ENCODE peak calls at places on chromosome 12, in eight cellular contexts. X is CD8-positive, alpha-beta memory T cell; U is cardiac muscle cell; T is NT2/D1; D is A549; E is NB4; H is astrocyte of the spinal cord; C is endothelial cell of umbilical vein. R is an unnamed sample.

GRCh38 chr12:2801044-2801783 is 6.4 kb downstream of the FKBP4 start:
- DNase-seq in H (no peak), D (no peak), E (no peak), X (no peak), U (no peak), T (no peak), C (no peak), R (no peak)

GRCh38 chr12:94616217-94616729 is 34.1 kb downstream of the TMCC3 start:
- DNase-seq in H (no peak), T (no peak), X (no peak), U (peak; percentile 51), D (peak; percentile 65), C (peak; percentile 25), E (peak; percentile 15), R (no peak)

GRCh38 chr12:44873898-44874297 is 2.2 kb downstream of the NELL2 start:
- DNase-seq in X (no peak), U (peak; percentile 2), T (no peak), C (no peak), E (peak; percentile 9), H (peak; percentile 29), D (no peak), R (no peak)

GRCh38 chr12:32264995-32265394 is 134.4 kb upstream of the FGD4 start:
- DNase-seq in U (no peak), C (peak; percentile 86), H (no peak), T (no peak), E (peak; percentile 23), X (no peak), D (no peak), R (no peak)

GRCh38 chr12:6377667-6377994 is 2.3 kb upstream of the SCNN1A start:
- DNase-seq in H (no peak), X (no peak), C (no peak), T (no peak), E (no peak), U (no peak), D (no peak), R (peak; percentile 89)

GRCh38 chr12:24172773-24173447 is 223.4 kb upstream of the SOX5 start:
- DNase-seq in H (no peak), T (no peak), E (no peak), D (no peak), X (no peak), U (no peak), C (no peak), R (no peak)

GRCh38 chr12:92717202-92717601 is 14.4 kb downstream of the PLEKHG7 start:
- DNase-seq in H (peak; percentile 24), T (no peak), U (no peak), X (no peak), D (no peak), C (peak; percentile 64), E (peak; percentile 90), R (no peak)

GRCh38 chr12:63846249-63846967 is 1.9 kb downstream of the SRGAP1 start:
- DNase-seq in X (no peak), T (no peak), H (peak; percentile 36), E (no peak), U (no peak), C (peak; percentile 45), D (no peak), R (no peak)

GRCh38 chr12:111171832-111172231 is 197.1 kb downstream of the PHETA1 start:
- DNase-seq in D (no peak), T (no peak), H (no peak), E (no peak), U (no peak), C (no peak), X (no peak), R (no peak)

GRCh38 chr12:38664661-38665269 is 240.6 kb downstream of the CPNE8 start:
- DNase-seq in X (no peak), H (no peak), D (no peak), E (peak; percentile 25), U (peak; percentile 34), C (peak; percentile 59), T (peak; percentile 36), R (no peak)

GRCh38 chr12:48489012-48489411 is 6.7 kb downstream of the C12orf54 start:
- DNase-seq in E (no peak), H (peak; percentile 1), C (no peak), U (no peak), D (no peak), T (no peak), X (no peak), R (no peak)

GRCh38 chr12:117685115-117685926 is 283.5 kb downstream of the KSR2 start:
- DNase-seq in U (peak; percentile 39), C (peak; percentile 97), E (peak; percentile 36), X (no peak), D (peak; percentile 95), T (peak; percentile 80), H (peak; percentile 83), R (no peak)

GRCh38 chr12:79046021-79046420 is 181.4 kb downstream of the SYT1 start:
- DNase-seq in X (no peak), C (no peak), E (no peak), H (no peak), U (no peak), T (no peak), D (no peak), R (no peak)

GRCh38 chr12:121033625-121034349 is 5.3 kb downstream of the OASL start:
- DNase-seq in X (peak; percentile 82), U (no peak), D (peak; percentile 42), T (no peak), C (no peak), H (peak; percentile 40), E (peak; percentile 70), R (no peak)

GRCh38 chr12:128606970-128607369 is 216.8 kb downstream of the SLC15A4 start:
- DNase-seq in H (no peak), U (no peak), C (no peak), E (no peak), T (no peak), D (no peak), X (no peak), R (no peak)
- H3K4me3 ChIP-seq in H (no peak overlapping the region), U (no peak overlapping the region), C (no peak overlapping the region), E (no peak overlapping the region), T (no peak overlapping the region), D (no peak overlapping the region), X (no peak overlapping the region), R (no peak overlapping the region)

GRCh38 chr12:108629824-108630476 is 3.7 kb downstream of the SELPLG start:
- DNase-seq in U (no peak), C (peak; percentile 70), E (peak; percentile 70), D (no peak), T (no peak), H (peak; percentile 75), X (peak; percentile 80), R (peak; percentile 78)

GRCh38 chr12:108633081-108633533 is 587 bp downstream of the SELPLG start:
- DNase-seq in X (no peak), U (no peak), E (no peak), H (no peak), C (no peak), T (no peak), D (no peak), R (no peak)

GRCh38 chr12:108629156-108629555 is 4.5 kb downstream of the SELPLG start:
- DNase-seq in D (no peak), U (no peak), E (no peak), T (no peak), C (no peak), X (no peak), H (no peak), R (no peak)

GRCh38 chr12:108633534-108634224 is at the start of gene SELPLG:
- DNase-seq in D (no peak), U (no peak), E (peak; percentile 98), X (peak; percentile 95), T (no peak), H (no peak), C (no peak), R (peak; percentile 94)

DNA sequence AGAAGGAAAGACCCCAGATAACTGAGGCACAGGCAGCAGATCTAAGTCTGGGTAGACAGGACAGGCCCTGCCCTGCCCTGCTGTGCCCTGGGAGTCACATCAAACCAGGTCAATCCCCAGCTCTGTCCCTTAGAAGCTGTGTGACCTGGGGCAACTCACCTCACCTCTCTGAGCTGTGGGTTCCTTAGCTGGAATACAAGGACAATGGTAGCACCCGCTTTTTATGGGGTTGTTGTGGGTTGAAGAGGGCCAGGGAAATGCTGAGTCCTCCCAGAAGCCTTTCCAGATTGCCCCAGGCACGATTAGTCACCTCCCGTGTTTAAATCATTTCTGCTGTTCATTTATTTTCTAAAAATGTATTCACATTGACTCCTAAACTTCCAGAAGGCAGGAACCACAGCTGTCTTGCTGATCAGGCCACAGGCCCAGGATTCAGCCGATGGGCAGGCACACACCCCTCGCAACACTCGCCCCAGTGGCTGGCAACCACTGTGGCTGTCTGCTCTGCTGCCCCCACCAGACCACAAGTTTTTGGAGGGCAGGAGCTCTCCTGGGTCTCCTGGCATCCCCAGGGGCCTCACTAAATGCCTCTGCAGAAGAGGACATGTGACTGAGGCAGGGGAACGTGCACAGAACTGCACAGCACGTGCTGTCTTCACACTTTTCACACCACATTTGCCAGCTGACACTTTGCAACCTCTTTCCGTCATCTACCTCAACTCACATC is 3.0 kb downstream of the SELPLG start:
- DNase-seq in T (no peak), E (peak; percentile 92), X (peak; percentile 66), U (no peak), D (no peak), H (no peak), C (no peak), R (no peak)
- H3K4me3 ChIP-seq in T (no peak overlapping the region), E (no peak overlapping the region), X (peak overlapping the region; percentile 87), U (no peak overlapping the region), D (no peak overlapping the region), H (no peak overlapping the region), C (no peak overlapping the region), R (peak overlapping the region; percentile 31)

GRCh38 chr12:105084251-105085250 is at the start of gene ALDH1L2:
- DNase-seq in C (peak; percentile 77), X (peak; percentile 50), H (peak; percentile 90), T (peak; percentile 61), U (peak; percentile 77), D (peak; percentile 58), E (peak; percentile 81), R (peak; percentile 92)

GRCh38 chr12:105085537-105085936 is 1.3 kb upstream of the ALDH1L2 start:
- DNase-seq in X (no peak), C (no peak), E (no peak), T (no peak), U (no peak), D (no peak), H (no peak), R (no peak)

GRCh38 chr12:105079011-105079570 is 5.2 kb downstream of the ALDH1L2 start:
- DNase-seq in T (no peak), H (no peak), U (no peak), X (no peak), E (no peak), D (no peak), C (no peak), R (no peak)

GRCh38 chr12:105083551-105084105 is 630 bp downstream of the ALDH1L2 start:
- DNase-seq in U (peak; percentile 19), D (peak; percentile 36), E (peak; percentile 65), H (peak; percentile 70), T (no peak), X (no peak), C (peak; percentile 28), R (peak; percentile 74)

DNA sequence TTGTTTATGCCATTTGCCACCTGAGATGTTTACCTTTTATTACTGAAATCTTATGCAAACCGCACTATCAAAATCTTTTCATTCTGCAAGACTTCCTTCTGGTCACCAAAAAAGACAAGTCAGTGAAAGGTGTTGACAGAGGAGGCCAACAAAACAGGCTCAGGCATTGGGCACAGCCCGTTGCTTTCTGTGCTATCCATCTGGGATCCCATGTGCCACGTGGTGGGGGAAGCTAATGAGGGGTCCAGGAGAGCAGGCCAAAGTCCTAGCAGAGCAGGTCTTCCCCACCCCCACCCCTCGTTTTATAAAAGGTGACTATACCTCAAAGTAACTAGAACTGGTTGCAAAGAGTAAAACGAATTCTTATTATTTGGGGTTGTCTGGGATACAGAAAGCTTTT is 1.2 kb downstream of the ALDH1L2 start:
- DNase-seq in U (no peak), C (no peak), H (no peak), X (no peak), D (no peak), T (no peak), E (no peak), R (no peak)
- H3K4me3 ChIP-seq in U (no peak overlapping the region), C (no peak overlapping the region), H (peak overlapping the region; percentile 78), X (no peak overlapping the region), D (peak overlapping the region; percentile 64), T (no peak overlapping the region), E (peak overlapping the region; percentile 18), R (peak overlapping the region; percentile 59)

GRCh38 chr12:58368001-58368400 is 426.6 kb downstream of the ATP23 start:
- DNase-seq in X (no peak), D (no peak), T (no peak), U (no peak), E (no peak), H (no peak), C (no peak), R (no peak)
- H3K4me3 ChIP-seq in X (no peak overlapping the region), D (no peak overlapping the region), T (no peak overlapping the region), U (no peak overlapping the region), E (no peak overlapping the region), H (no peak overlapping the region), C (no peak overlapping the region), R (no peak overlapping the region)